ENCODE peak calls at places on chromosomes 12 and 14, in seven cellular contexts. I, E, K, X, D, O and G are unnamed samples. For H3K9me3, the result is how much of the 10 kb centered on the place peaks cover.

GRCh38 chr14:70448633-70449032 is 3.3 kb upstream of the ADAM21 start:
- DNase-seq in D (no peak), X (no peak), K (no peak), E (no peak), O (no peak), I (no peak), G (no peak)

GRCh38 chr12:29756741-29757390 is 26.9 kb downstream of the TMTC1 start:
- DNase-seq in I (no peak), E (no peak), K (no peak), O (no peak), D (no peak), X (no peak), G (no peak)

GRCh38 chr12:66024966-66025365 is 105.6 kb downstream of the LLPH start:
- DNase-seq in D (no peak), E (no peak), X (no peak), O (no peak), I (no peak), K (no peak), G (no peak)

GRCh38 chr12:72295101-72295500 is 22.9 kb downstream of the TRHDE start:
- DNase-seq in K (no peak), D (no peak), I (no peak), E (no peak), O (peak), X (no peak), G (no peak)

GRCh38 chr12:127075981-127076380 is 1191.0 kb upstream of the TMEM132C start:
- DNase-seq in E (no peak), I (no peak), O (no peak), D (no peak), K (no peak), X (no peak), G (no peak)

GRCh38 chr14:104513641-104514046 is 65.9 kb upstream of the C14orf180 start:
- DNase-seq in D (peak), X (no peak), I (peak), K (no peak), E (no peak), O (no peak), G (no peak)

GRCh38 chr12:127342861-127343260 is 924.1 kb upstream of the TMEM132C start:
- DNase-seq in X (no peak), I (no peak), O (peak), E (no peak), K (no peak), D (no peak), G (no peak)

GRCh38 chr12:62332598-62332997 is 72.4 kb downstream of the USP15 start:
- DNase-seq in O (peak), E (no peak), I (no peak), D (no peak), K (no peak), X (no peak), G (no peak)

GRCh38 chr12:127546721-127547505 is 720.1 kb upstream of the TMEM132C start:
- DNase-seq in E (no peak), D (no peak), K (no peak), X (no peak), O (peak), I (no peak), G (no peak)

GRCh38 chr12:106114084-106115068 is 24.4 kb downstream of the NUAK1 start:
- DNase-seq in I (no peak), K (no peak), X (no peak), E (no peak), O (no peak), D (no peak), G (no peak)

GRCh38 chr12:90938451-90938850 is 16.5 kb downstream of the CCER1 start:
- DNase-seq in K (no peak), D (no peak), X (no peak), O (peak), E (no peak), I (no peak), G (no peak)

GRCh38 chr12:8916154-8916553 is 1.8 kb downstream of the PHC1 start:
- DNase-seq in I (no peak), O (no peak), E (no peak), X (no peak), D (no peak), K (no peak), G (no peak)

GRCh38 chr12:74719447-74719846 is 181.8 kb downstream of the ATXN7L3B start:
- DNase-seq in O (no peak), E (no peak), D (no peak), X (no peak), I (no peak), K (no peak), G (no peak)

GRCh38 chr12:21938879-21939278 is 2.3 kb downstream of the ABCC9 start:
- DNase-seq in K (no peak), I (no peak), E (no peak), D (no peak), O (peak), X (no peak), G (no peak)

GRCh38 chr12:41264281-41264680 is 76.2 kb downstream of the PDZRN4 start:
- DNase-seq in D (peak), O (no peak), I (no peak), E (no peak), X (no peak), K (no peak), G (no peak)

GRCh38 chr12:12202747-12203146 is 64.1 kb downstream of the LRP6 start:
- DNase-seq in O (no peak), D (no peak), E (no peak), X (no peak), K (no peak), I (no peak), G (no peak)

GRCh38 chr14:99034711-99035171 is 237.3 kb downstream of the BCL11B start:
- DNase-seq in X (peak), E (no peak), O (no peak), I (no peak), D (no peak), K (no peak), G (no peak)

GRCh38 chr12:82527165-82527780 is 159.4 kb upstream of the TMTC2 start:
- DNase-seq in D (peak), X (no peak), I (no peak), E (no peak), O (peak), K (peak), G (peak)

GRCh38 chr12:94571556-94571955 is 78.8 kb downstream of the TMCC3 start:
- DNase-seq in X (no peak), E (peak), K (no peak), O (peak), D (no peak), I (no peak), G (no peak)

DNA sequence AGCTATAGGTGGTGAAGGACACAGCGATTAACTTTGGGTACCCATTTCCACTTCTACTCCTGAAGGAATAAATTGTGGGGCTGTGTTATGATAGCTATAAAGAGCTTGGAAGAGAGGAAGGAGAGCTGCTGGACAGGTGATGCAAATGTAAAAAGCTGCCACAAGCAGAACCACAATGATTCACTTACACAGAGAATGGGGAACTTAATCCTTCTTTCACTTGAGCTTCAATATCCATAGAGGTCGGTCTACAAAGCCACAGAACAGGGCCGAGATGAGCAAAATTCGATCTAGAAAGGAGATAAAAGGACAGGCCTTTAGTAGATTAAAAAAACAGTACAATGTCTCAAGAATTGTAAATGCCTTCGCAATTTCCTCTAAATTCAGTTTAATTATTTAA is 831.1 kb downstream of the LRFN5 start:
- DNase-seq in K (no peak), X (no peak), D (no peak), O (no peak), E (no peak), I (no peak), G (no peak)
- H3K9me3 ChIP-seq in K (under half), X (under half), D (under half), O (under half), E (under half), I (under half), G (under half)

DNA sequence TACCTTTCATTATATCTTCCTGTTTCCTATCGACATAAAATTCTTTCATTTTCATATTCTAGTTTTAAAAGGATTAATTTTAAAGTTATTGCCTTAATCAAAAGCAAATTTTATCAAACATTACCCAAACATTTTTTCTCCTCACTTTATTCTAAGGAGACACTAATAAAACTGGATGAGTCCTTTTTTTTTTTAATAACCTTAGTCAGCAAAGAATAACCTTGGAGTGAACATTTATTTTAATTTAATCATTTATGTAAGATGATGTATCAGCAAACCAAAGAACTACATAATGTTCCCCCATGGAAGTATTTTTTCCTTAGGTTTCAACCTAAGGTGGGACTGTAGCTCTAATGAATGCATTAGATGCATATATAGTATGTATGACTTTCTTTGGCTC is 83.9 kb downstream of the RAD52 start:
- DNase-seq in E (no peak), X (no peak), O (no peak), I (no peak), D (no peak), K (no peak), G (no peak)
- H3K9me3 ChIP-seq in E (under half), X (under half), O (under half), I (under half), D (under half), K (under half), G (under half)

GRCh38 chr14:29706700-29707099 is 220.9 kb downstream of the PRKD1 start:
- DNase-seq in X (no peak), K (no peak), D (no peak), E (no peak), O (no peak), I (no peak), G (no peak)
- H3K9me3 ChIP-seq in X (under half), K (under half), D (half or more), E (under half), O (under half), I (under half), G (under half)

GRCh38 chr12:24760162-24760561 is 188.7 kb downstream of the BCAT1 start:
- DNase-seq in X (no peak), I (no peak), D (no peak), K (no peak), O (no peak), E (no peak), G (no peak)
- H3K9me3 ChIP-seq in X (under half), I (under half), D (under half), K (under half), O (under half), E (under half), G (under half)